ENCODE peak calls at places on chromosomes 11 and 22, in six cellular contexts. One of them, this sample, is unnamed.

GRCh38 chr11:131969261-131969660 is 598.8 kb downstream of the NTM start:
- DNase-seq in HFFc6: no peak
- DNase-seq in tibial nerve: no peak
- DNase-seq in AG10803: no peak
- DNase-seq in MM.1S: no peak
- DNase-seq in GM06990: no peak
- DNase-seq in this sample: no peak

GRCh38 chr11:117230981-117231636 is 764 bp downstream of the PCSK7 start:
- DNase-seq in HFFc6: no peak
- DNase-seq in tibial nerve: no peak
- DNase-seq in AG10803: no peak
- DNase-seq in MM.1S: no peak
- DNase-seq in GM06990: no peak
- DNase-seq in this sample: no peak

GRCh38 chr11:111932605-111932938 is 4.6 kb upstream of the DIXDC1 start:
- DNase-seq in HFFc6: no peak
- DNase-seq in tibial nerve: no peak
- DNase-seq in AG10803: peak; percentile 55
- DNase-seq in MM.1S: no peak
- DNase-seq in GM06990: no peak
- DNase-seq in this sample: no peak

GRCh38 chr11:65112551-65113360 is 1.1 kb downstream of the TM7SF2 start:
- DNase-seq in HFFc6: no peak
- DNase-seq in tibial nerve: no peak
- DNase-seq in AG10803: no peak
- DNase-seq in MM.1S: peak; percentile 59
- DNase-seq in GM06990: peak; percentile 83
- DNase-seq in this sample: peak; percentile 83

GRCh38 chr11:95512682-95513081 is 276.9 kb downstream of the FAM76B start:
- DNase-seq in HFFc6: peak; percentile 33
- DNase-seq in tibial nerve: peak; percentile 69
- DNase-seq in AG10803: peak; percentile 94
- DNase-seq in MM.1S: no peak
- DNase-seq in GM06990: no peak
- DNase-seq in this sample: no peak

GRCh38 chr11:1128333-1129142 is 29.2 kb upstream of the MUC5AC start:
- DNase-seq in HFFc6: no peak
- DNase-seq in tibial nerve: no peak
- DNase-seq in AG10803: no peak
- DNase-seq in MM.1S: no peak
- DNase-seq in GM06990: no peak
- DNase-seq in this sample: no peak

GRCh38 chr22:47172771-47173534 is 410.5 kb downstream of the TBC1D22A start:
- DNase-seq in HFFc6: no peak
- DNase-seq in tibial nerve: no peak
- DNase-seq in AG10803: no peak
- DNase-seq in MM.1S: no peak
- DNase-seq in GM06990: no peak
- DNase-seq in this sample: no peak

GRCh38 chr11:102934735-102935134 is 20.8 kb downstream of the MMP13 start:
- DNase-seq in HFFc6: no peak
- DNase-seq in tibial nerve: no peak
- DNase-seq in AG10803: no peak
- DNase-seq in MM.1S: no peak
- DNase-seq in GM06990: no peak
- DNase-seq in this sample: no peak

GRCh38 chr11:122099345-122100045 is 16.5 kb downstream of the BLID start:
- DNase-seq in HFFc6: peak; percentile 69
- DNase-seq in tibial nerve: no peak
- DNase-seq in AG10803: peak; percentile 71
- DNase-seq in MM.1S: no peak
- DNase-seq in GM06990: no peak
- DNase-seq in this sample: no peak

GRCh38 chr11:61879152-61879551 is 12.2 kb downstream of the FADS3 start:
- DNase-seq in HFFc6: no peak
- DNase-seq in tibial nerve: no peak
- DNase-seq in AG10803: no peak
- DNase-seq in MM.1S: no peak
- DNase-seq in GM06990: no peak
- DNase-seq in this sample: no peak

GRCh38 chr11:113578164-113578455 is 102.9 kb upstream of the DRD2 start:
- DNase-seq in HFFc6: no peak
- DNase-seq in tibial nerve: no peak
- DNase-seq in AG10803: no peak
- DNase-seq in MM.1S: no peak
- DNase-seq in GM06990: no peak
- DNase-seq in this sample: no peak

GRCh38 chr11:85844439-85845051 is 10.6 kb upstream of the CCDC83 start:
- DNase-seq in HFFc6: peak; percentile 63
- DNase-seq in tibial nerve: no peak
- DNase-seq in AG10803: peak; percentile 49
- DNase-seq in MM.1S: no peak
- DNase-seq in GM06990: no peak
- DNase-seq in this sample: no peak

GRCh38 chr11:72239296-72239848 is 4.6 kb downstream of the PHOX2A start:
- DNase-seq in HFFc6: peak; percentile 34
- DNase-seq in tibial nerve: no peak
- DNase-seq in AG10803: peak; percentile 55
- DNase-seq in MM.1S: no peak
- DNase-seq in GM06990: peak; percentile 48
- DNase-seq in this sample: peak; percentile 84

GRCh38 chr11:11451501-11452005 is 98.5 kb upstream of the CSNK2A3 start:
- DNase-seq in HFFc6: peak; percentile 20
- DNase-seq in tibial nerve: no peak
- DNase-seq in AG10803: no peak
- DNase-seq in MM.1S: no peak
- DNase-seq in GM06990: no peak
- DNase-seq in this sample: peak; percentile 64

GRCh38 chr11:71472941-71473792 is 20.2 kb downstream of the NADSYN1 start:
- DNase-seq in HFFc6: no peak
- DNase-seq in tibial nerve: no peak
- DNase-seq in AG10803: no peak
- DNase-seq in MM.1S: no peak
- DNase-seq in GM06990: no peak
- DNase-seq in this sample: no peak

GRCh38 chr11:123083623-123084029 is 21.7 kb upstream of the HSPA8 start:
- DNase-seq in HFFc6: peak; percentile 99
- DNase-seq in tibial nerve: peak; percentile 90
- DNase-seq in AG10803: peak; percentile 92
- DNase-seq in MM.1S: no peak
- DNase-seq in GM06990: no peak
- DNase-seq in this sample: no peak

GRCh38 chr11:71179877-71180276 is 72.5 kb downstream of the SHANK2 start:
- DNase-seq in HFFc6: no peak
- DNase-seq in tibial nerve: no peak
- DNase-seq in AG10803: no peak
- DNase-seq in MM.1S: no peak
- DNase-seq in GM06990: no peak
- DNase-seq in this sample: no peak

GRCh38 chr11:83641511-83641910 is 355.3 kb upstream of the CCDC90B start:
- DNase-seq in HFFc6: peak; percentile 1
- DNase-seq in tibial nerve: peak; percentile 49
- DNase-seq in AG10803: peak; percentile 78
- DNase-seq in MM.1S: no peak
- DNase-seq in GM06990: no peak
- DNase-seq in this sample: no peak

GRCh38 chr22:37643225-37643847 is 3.9 kb downstream of the SH3BP1 start:
- DNase-seq in HFFc6: peak; percentile 57
- DNase-seq in tibial nerve: peak; percentile 96
- DNase-seq in AG10803: peak; percentile 54
- DNase-seq in MM.1S: peak; percentile 78
- DNase-seq in GM06990: no peak
- DNase-seq in this sample: peak; percentile 88

GRCh38 chr22:29048822-29049654 is 12.6 kb downstream of the C22orf31 start:
- DNase-seq in HFFc6: no peak
- DNase-seq in tibial nerve: no peak
- DNase-seq in AG10803: no peak
- DNase-seq in MM.1S: no peak
- DNase-seq in GM06990: no peak
- DNase-seq in this sample: no peak

GRCh38 chr11:78313181-78313788 is 104.3 kb downstream of the GAB2 start:
- DNase-seq in HFFc6: peak; percentile 63
- DNase-seq in tibial nerve: peak; percentile 23
- DNase-seq in AG10803: peak; percentile 69
- DNase-seq in MM.1S: no peak
- DNase-seq in GM06990: no peak
- DNase-seq in this sample: no peak

GRCh38 chr11:65503923-65504670 is 5.3 kb downstream of the MALAT1 start:
- DNase-seq in HFFc6: peak; percentile 72
- DNase-seq in tibial nerve: peak; percentile 48
- DNase-seq in AG10803: peak; percentile 71
- DNase-seq in MM.1S: peak; percentile 38
- DNase-seq in GM06990: no peak
- DNase-seq in this sample: no peak

GRCh38 chr22:30033891-30034290 is 46.4 kb upstream of the HORMAD2 start:
- DNase-seq in HFFc6: no peak
- DNase-seq in tibial nerve: no peak
- DNase-seq in AG10803: no peak
- DNase-seq in MM.1S: no peak
- DNase-seq in GM06990: no peak
- DNase-seq in this sample: no peak

GRCh38 chr22:46791201-46791731 is 28.8 kb downstream of the TBC1D22A start:
- DNase-seq in HFFc6: peak; percentile 36
- DNase-seq in tibial nerve: peak; percentile 33
- DNase-seq in AG10803: peak; percentile 52
- DNase-seq in MM.1S: peak; percentile 69
- DNase-seq in GM06990: no peak
- DNase-seq in this sample: peak; percentile 57

GRCh38 chr11:59117774-59118173 is 10.7 kb downstream of the FAM111B start:
- DNase-seq in HFFc6: no peak
- DNase-seq in tibial nerve: no peak
- DNase-seq in AG10803: no peak
- DNase-seq in MM.1S: no peak
- DNase-seq in GM06990: no peak
- DNase-seq in this sample: no peak

GRCh38 chr11:59115556-59115955 is 8.5 kb downstream of the FAM111B start:
- DNase-seq in HFFc6: no peak
- DNase-seq in tibial nerve: no peak
- DNase-seq in AG10803: no peak
- DNase-seq in MM.1S: no peak
- DNase-seq in GM06990: no peak
- DNase-seq in this sample: no peak

GRCh38 chr11:59114344-59114743 is 7.3 kb downstream of the FAM111B start:
- DNase-seq in HFFc6: no peak
- DNase-seq in tibial nerve: no peak
- DNase-seq in AG10803: no peak
- DNase-seq in MM.1S: no peak
- DNase-seq in GM06990: no peak
- DNase-seq in this sample: no peak

DNA sequence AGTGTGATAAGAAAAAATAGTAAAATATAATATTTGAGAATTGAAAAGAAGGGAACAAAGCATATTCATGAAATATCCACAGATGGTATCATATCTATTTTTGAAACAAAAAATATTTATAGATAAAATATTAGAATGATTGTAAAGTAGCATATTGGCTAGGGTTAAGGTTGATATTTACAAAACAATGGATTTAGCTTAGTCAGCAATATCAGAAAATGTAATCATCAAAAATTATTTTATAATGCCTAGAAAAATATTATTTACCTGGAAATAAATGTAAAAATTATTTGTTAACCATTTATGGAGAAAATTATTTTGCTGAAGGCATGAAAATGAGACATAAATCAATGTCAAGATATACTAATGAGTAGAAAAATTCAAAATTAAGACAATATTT is 12.8 kb downstream of the FAM111B start:
- DNase-seq in HFFc6: no peak
- DNase-seq in tibial nerve: no peak
- DNase-seq in AG10803: no peak
- DNase-seq in MM.1S: no peak
- DNase-seq in GM06990: no peak
- DNase-seq in this sample: no peak
- TF ChIP-seq CTCF in HFFc6: no peak
- TF ChIP-seq CTCF in tibial nerve: no peak
- TF ChIP-seq CTCF in AG10803: no peak
- TF ChIP-seq CTCF in MM.1S: no peak
- TF ChIP-seq CTCF in GM06990: no peak
- TF ChIP-seq CTCF in this sample: no peak

GRCh38 chr11:128548655-128549255 is 38.6 kb downstream of the ETS1 start:
- DNase-seq in HFFc6: no peak
- DNase-seq in tibial nerve: peak; percentile 30
- DNase-seq in AG10803: no peak
- DNase-seq in MM.1S: no peak
- DNase-seq in GM06990: peak; percentile 63
- DNase-seq in this sample: peak; percentile 61
- TF ChIP-seq CTCF in HFFc6: peak; percentile 19
- TF ChIP-seq CTCF in tibial nerve: peak; percentile 13
- TF ChIP-seq CTCF in AG10803: no peak
- TF ChIP-seq CTCF in MM.1S: no peak
- TF ChIP-seq CTCF in GM06990: peak; percentile 2
- TF ChIP-seq CTCF in this sample: no peak

GRCh38 chr22:49921508-49922278 is 3.3 kb downstream of the CRELD2 start:
- DNase-seq in HFFc6: no peak
- DNase-seq in tibial nerve: no peak
- DNase-seq in AG10803: no peak
- DNase-seq in MM.1S: no peak
- DNase-seq in GM06990: no peak
- DNase-seq in this sample: no peak

GRCh38 chr22:49924113-49924833 is 5.8 kb downstream of the CRELD2 start:
- DNase-seq in HFFc6: no peak
- DNase-seq in tibial nerve: no peak
- DNase-seq in AG10803: no peak
- DNase-seq in MM.1S: no peak
- DNase-seq in GM06990: no peak
- DNase-seq in this sample: no peak

GRCh38 chr22:49923445-49923844 is 5.0 kb downstream of the CRELD2 start:
- DNase-seq in HFFc6: no peak
- DNase-seq in tibial nerve: no peak
- DNase-seq in AG10803: no peak
- DNase-seq in MM.1S: no peak
- DNase-seq in GM06990: peak; percentile 85
- DNase-seq in this sample: peak; percentile 83

GRCh38 chr22:49922484-49922883 is 4.0 kb downstream of the CRELD2 start:
- DNase-seq in HFFc6: no peak
- DNase-seq in tibial nerve: no peak
- DNase-seq in AG10803: no peak
- DNase-seq in MM.1S: no peak
- DNase-seq in GM06990: no peak
- DNase-seq in this sample: no peak

DNA sequence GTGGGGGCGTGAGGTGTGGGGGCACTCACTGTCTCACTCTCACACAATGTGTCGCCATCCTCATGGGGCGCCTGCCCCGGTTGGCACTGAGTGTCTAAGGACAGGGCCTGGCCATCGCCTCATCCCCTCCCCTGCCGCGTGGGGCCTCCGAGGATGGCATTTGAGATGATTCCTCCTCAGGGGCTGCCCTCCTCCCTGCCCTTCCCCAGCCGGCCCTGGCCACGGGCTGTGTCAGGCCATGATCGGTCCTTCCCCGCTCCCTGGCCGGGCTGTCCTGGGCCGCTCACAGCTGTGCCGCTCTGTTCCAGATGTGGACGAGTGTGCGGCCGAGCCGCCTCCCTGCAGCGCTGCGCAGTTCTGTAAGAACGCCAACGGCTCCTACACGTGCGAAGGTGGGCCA is 4.5 kb downstream of the CRELD2 start:
- DNase-seq in HFFc6: no peak
- DNase-seq in tibial nerve: no peak
- DNase-seq in AG10803: no peak
- DNase-seq in MM.1S: no peak
- DNase-seq in GM06990: no peak
- DNase-seq in this sample: no peak
- TF ChIP-seq CTCF in HFFc6: no peak
- TF ChIP-seq CTCF in tibial nerve: no peak
- TF ChIP-seq CTCF in AG10803: no peak
- TF ChIP-seq CTCF in MM.1S: no peak
- TF ChIP-seq CTCF in GM06990: no peak
- TF ChIP-seq CTCF in this sample: no peak

GRCh38 chr11:18145025-18145424 is 12.7 kb downstream of the MRGPRX3 start:
- DNase-seq in HFFc6: no peak
- DNase-seq in tibial nerve: no peak
- DNase-seq in AG10803: no peak
- DNase-seq in MM.1S: no peak
- DNase-seq in GM06990: no peak
- DNase-seq in this sample: no peak
- TF ChIP-seq CTCF in HFFc6: peak; percentile 41
- TF ChIP-seq CTCF in tibial nerve: no peak
- TF ChIP-seq CTCF in AG10803: peak; percentile 11
- TF ChIP-seq CTCF in MM.1S: peak; percentile 19
- TF ChIP-seq CTCF in GM06990: peak; percentile 40
- TF ChIP-seq CTCF in this sample: no peak

This sample was measured in GM13976.